ENCODE peak calls at places on chromosomes 2 and 18, in ten cellular contexts. One of them, this sample, is unnamed.

GRCh38 chr2:157329524-157329923 is 3.9 kb upstream of the ERMN start:
- DNase-seq in GM23338: no peak
- DNase-seq in fibroblast of gingiva: no peak
- DNase-seq in EL: no peak
- DNase-seq in NCI-H774: peak; percentile 76
- DNase-seq in mesenteric fat pad: no peak
- DNase-seq in HTR-8/SVneo: no peak
- DNase-seq in ecto neural progenitor cell: no peak
- DNase-seq in stimulated activated effector memory CD8-positive, alpha-beta T cell treated with anti-CD3 and anti-CD28 coated beads, Interleukin-12 subunit alpha, Interleukin-12 subunit beta, amount 100 ng/mL, for 72 hours: no peak
- DNase-seq in T-helper 2 cell: no peak
- DNase-seq in this sample: no peak

GRCh38 chr2:164821338-164821737 is 20.3 kb downstream of the COBLL1 start:
- DNase-seq in GM23338: no peak
- DNase-seq in fibroblast of gingiva: no peak
- DNase-seq in EL: no peak
- DNase-seq in NCI-H774: no peak
- DNase-seq in mesenteric fat pad: no peak
- DNase-seq in HTR-8/SVneo: no peak
- DNase-seq in ecto neural progenitor cell: no peak
- DNase-seq in stimulated activated effector memory CD8-positive, alpha-beta T cell treated with anti-CD3 and anti-CD28 coated beads, Interleukin-12 subunit alpha, Interleukin-12 subunit beta, amount 100 ng/mL, for 72 hours: no peak
- DNase-seq in T-helper 2 cell: no peak
- DNase-seq in this sample: no peak

GRCh38 chr18:59298871-59299270 is 19.6 kb downstream of the CPLX4 start:
- DNase-seq in GM23338: no peak
- DNase-seq in fibroblast of gingiva: no peak
- DNase-seq in EL: no peak
- DNase-seq in NCI-H774: no peak
- DNase-seq in mesenteric fat pad: no peak
- DNase-seq in HTR-8/SVneo: no peak
- DNase-seq in ecto neural progenitor cell: no peak
- DNase-seq in stimulated activated effector memory CD8-positive, alpha-beta T cell treated with anti-CD3 and anti-CD28 coated beads, Interleukin-12 subunit alpha, Interleukin-12 subunit beta, amount 100 ng/mL, for 72 hours: no peak
- DNase-seq in T-helper 2 cell: no peak
- DNase-seq in this sample: no peak

GRCh38 chr2:127201452-127201851 is 18.6 kb downstream of the CYP27C1 start:
- DNase-seq in GM23338: peak; percentile 64
- DNase-seq in fibroblast of gingiva: no peak
- DNase-seq in EL: no peak
- DNase-seq in NCI-H774: no peak
- DNase-seq in mesenteric fat pad: no peak
- DNase-seq in HTR-8/SVneo: no peak
- DNase-seq in ecto neural progenitor cell: no peak
- DNase-seq in stimulated activated effector memory CD8-positive, alpha-beta T cell treated with anti-CD3 and anti-CD28 coated beads, Interleukin-12 subunit alpha, Interleukin-12 subunit beta, amount 100 ng/mL, for 72 hours: no peak
- DNase-seq in T-helper 2 cell: no peak
- DNase-seq in this sample: no peak

GRCh38 chr2:96325884-96326255 is 753 bp downstream of the ITPRIPL1 start:
- DNase-seq in GM23338: no peak
- DNase-seq in fibroblast of gingiva: no peak
- DNase-seq in EL: no peak
- DNase-seq in NCI-H774: no peak
- DNase-seq in mesenteric fat pad: peak; percentile 57
- DNase-seq in HTR-8/SVneo: no peak
- DNase-seq in ecto neural progenitor cell: no peak
- DNase-seq in stimulated activated effector memory CD8-positive, alpha-beta T cell treated with anti-CD3 and anti-CD28 coated beads, Interleukin-12 subunit alpha, Interleukin-12 subunit beta, amount 100 ng/mL, for 72 hours: peak; percentile 34
- DNase-seq in T-helper 2 cell: no peak
- DNase-seq in this sample: no peak

GRCh38 chr18:46502444-46502843 is 154.6 kb downstream of the LOXHD1 start:
- DNase-seq in GM23338: peak; percentile 69
- DNase-seq in fibroblast of gingiva: no peak
- DNase-seq in EL: no peak
- DNase-seq in NCI-H774: no peak
- DNase-seq in mesenteric fat pad: no peak
- DNase-seq in HTR-8/SVneo: no peak
- DNase-seq in ecto neural progenitor cell: peak; percentile 60
- DNase-seq in stimulated activated effector memory CD8-positive, alpha-beta T cell treated with anti-CD3 and anti-CD28 coated beads, Interleukin-12 subunit alpha, Interleukin-12 subunit beta, amount 100 ng/mL, for 72 hours: no peak
- DNase-seq in T-helper 2 cell: no peak
- DNase-seq in this sample: no peak

GRCh38 chr18:46333371-46334199 is 229.4 kb downstream of the HAUS1 start:
- DNase-seq in GM23338: peak; percentile 69
- DNase-seq in fibroblast of gingiva: no peak
- DNase-seq in EL: no peak
- DNase-seq in NCI-H774: peak; percentile 70
- DNase-seq in mesenteric fat pad: peak; percentile 85
- DNase-seq in HTR-8/SVneo: peak; percentile 37
- DNase-seq in ecto neural progenitor cell: peak; percentile 79
- DNase-seq in stimulated activated effector memory CD8-positive, alpha-beta T cell treated with anti-CD3 and anti-CD28 coated beads, Interleukin-12 subunit alpha, Interleukin-12 subunit beta, amount 100 ng/mL, for 72 hours: no peak
- DNase-seq in T-helper 2 cell: no peak
- DNase-seq in this sample: no peak

GRCh38 chr2:16241166-16242160 is 301.1 kb downstream of the MYCN start:
- DNase-seq in GM23338: no peak
- DNase-seq in fibroblast of gingiva: no peak
- DNase-seq in EL: no peak
- DNase-seq in NCI-H774: no peak
- DNase-seq in mesenteric fat pad: no peak
- DNase-seq in HTR-8/SVneo: no peak
- DNase-seq in ecto neural progenitor cell: no peak
- DNase-seq in stimulated activated effector memory CD8-positive, alpha-beta T cell treated with anti-CD3 and anti-CD28 coated beads, Interleukin-12 subunit alpha, Interleukin-12 subunit beta, amount 100 ng/mL, for 72 hours: no peak
- DNase-seq in T-helper 2 cell: no peak
- DNase-seq in this sample: no peak

GRCh38 chr18:48949051-48949605 is 1.6 kb downstream of the SMAD7 start:
- DNase-seq in GM23338: no peak
- DNase-seq in fibroblast of gingiva: no peak
- DNase-seq in EL: peak; percentile 47
- DNase-seq in NCI-H774: no peak
- DNase-seq in mesenteric fat pad: no peak
- DNase-seq in HTR-8/SVneo: no peak
- DNase-seq in ecto neural progenitor cell: no peak
- DNase-seq in stimulated activated effector memory CD8-positive, alpha-beta T cell treated with anti-CD3 and anti-CD28 coated beads, Interleukin-12 subunit alpha, Interleukin-12 subunit beta, amount 100 ng/mL, for 72 hours: no peak
- DNase-seq in T-helper 2 cell: no peak
- DNase-seq in this sample: no peak

GRCh38 chr18:74529378-74529777 is 4.9 kb upstream of the CNDP1 start:
- DNase-seq in GM23338: no peak
- DNase-seq in fibroblast of gingiva: no peak
- DNase-seq in EL: no peak
- DNase-seq in NCI-H774: no peak
- DNase-seq in mesenteric fat pad: no peak
- DNase-seq in HTR-8/SVneo: no peak
- DNase-seq in ecto neural progenitor cell: no peak
- DNase-seq in stimulated activated effector memory CD8-positive, alpha-beta T cell treated with anti-CD3 and anti-CD28 coated beads, Interleukin-12 subunit alpha, Interleukin-12 subunit beta, amount 100 ng/mL, for 72 hours: no peak
- DNase-seq in T-helper 2 cell: no peak
- DNase-seq in this sample: no peak

GRCh38 chr2:191854385-191855372 is 7.8 kb upstream of the CAVIN2 start:
- DNase-seq in GM23338: no peak
- DNase-seq in fibroblast of gingiva: no peak
- DNase-seq in EL: peak; percentile 53
- DNase-seq in NCI-H774: no peak
- DNase-seq in mesenteric fat pad: no peak
- DNase-seq in HTR-8/SVneo: no peak
- DNase-seq in ecto neural progenitor cell: no peak
- DNase-seq in stimulated activated effector memory CD8-positive, alpha-beta T cell treated with anti-CD3 and anti-CD28 coated beads, Interleukin-12 subunit alpha, Interleukin-12 subunit beta, amount 100 ng/mL, for 72 hours: no peak
- DNase-seq in T-helper 2 cell: no peak
- DNase-seq in this sample: no peak

GRCh38 chr2:64419591-64420165 is 34.3 kb upstream of the LGALSL start:
- DNase-seq in GM23338: no peak
- DNase-seq in fibroblast of gingiva: peak; percentile 17
- DNase-seq in EL: no peak
- DNase-seq in NCI-H774: no peak
- DNase-seq in mesenteric fat pad: no peak
- DNase-seq in HTR-8/SVneo: no peak
- DNase-seq in ecto neural progenitor cell: no peak
- DNase-seq in stimulated activated effector memory CD8-positive, alpha-beta T cell treated with anti-CD3 and anti-CD28 coated beads, Interleukin-12 subunit alpha, Interleukin-12 subunit beta, amount 100 ng/mL, for 72 hours: no peak
- DNase-seq in T-helper 2 cell: no peak
- DNase-seq in this sample: no peak